ENCODE peak calls at places on chromosomes 12 and 14, in ten cellular contexts. F, Y, K, D, N, Z, J, W, A and G are unnamed samples.
A peak's percentile ranks its signal among the peaks of the same experiment; 100 is the strongest.

GRCh38 chr12:53967451-53968059 is 5.4 kb upstream of the HOXC11 start:
- DNase-seq in A (no peak), F (no peak), J (no peak), N (no peak), K (no peak), D (no peak), W (no peak), Z (no peak), Y (no peak), G (no peak)

GRCh38 chr14:61388173-61388975 is 67.0 kb downstream of the PRKCH start:
- DNase-seq in D (no peak), F (no peak), A (no peak), K (peak; percentile 1), N (no peak), W (no peak), J (no peak), Y (no peak), Z (no peak), G (peak; percentile 29)

GRCh38 chr12:110600254-110600653 is 13.7 kb upstream of the TCTN1 start:
- DNase-seq in A (no peak), Z (no peak), W (peak; percentile 72), N (no peak), D (no peak), F (no peak), K (peak; percentile 91), J (no peak), Y (peak; percentile 78), G (peak; percentile 61)

GRCh38 chr14:75479770-75480600 is 42.3 kb upstream of the BATF start:
- DNase-seq in Y (no peak), K (no peak), A (no peak), Z (no peak), N (no peak), J (no peak), F (no peak), W (no peak), D (no peak), G (no peak)

GRCh38 chr14:64684091-64684490 is 20.1 kb upstream of the PLEKHG3 start:
- DNase-seq in Z (no peak), D (no peak), K (peak; percentile 50), A (no peak), N (no peak), J (no peak), Y (no peak), F (no peak), W (peak; percentile 73), G (no peak)

GRCh38 chr12:3315201-3315661 is 175.8 kb upstream of the PRMT8 start:
- DNase-seq in Y (no peak), F (no peak), N (no peak), D (no peak), J (no peak), K (no peak), A (no peak), Z (no peak), W (peak; percentile 81), G (no peak)

GRCh38 chr14:69489495-69489894 is 5.0 kb downstream of the PLEKHD1 start:
- DNase-seq in W (no peak), J (no peak), D (no peak), F (no peak), N (no peak), K (no peak), A (no peak), Y (no peak), Z (no peak), G (no peak)

GRCh38 chr12:67741234-67741633 is 92.7 kb downstream of the DYRK2 start:
- DNase-seq in Y (no peak), A (no peak), K (no peak), J (no peak), N (no peak), W (no peak), Z (no peak), F (no peak), D (no peak), G (no peak)

GRCh38 chr14:66503532-66503931 is 4.4 kb upstream of the GPHN start:
- DNase-seq in J (no peak), Y (no peak), F (no peak), Z (no peak), K (peak; percentile 21), N (no peak), W (peak; percentile 28), A (no peak), D (no peak), G (no peak)

GRCh38 chr12:97275261-97276197 is 187.1 kb upstream of the RMST start:
- DNase-seq in W (no peak), J (peak; percentile 47), A (peak; percentile 53), D (peak; percentile 70), Y (no peak), N (no peak), Z (peak; percentile 72), F (no peak), K (no peak), G (no peak)

GRCh38 chr12:76813972-76814371 is 50.1 kb downstream of the ZDHHC17 start:
- DNase-seq in N (no peak), J (no peak), A (no peak), D (no peak), F (no peak), Y (no peak), Z (no peak), W (no peak), K (no peak), G (no peak)

GRCh38 chr14:22973217-22974032 is 8.9 kb downstream of the AJUBA start:
- DNase-seq in Z (peak; percentile 61), W (peak; percentile 70), A (no peak), N (peak; percentile 29), J (no peak), F (no peak), K (peak; percentile 82), Y (peak; percentile 68), D (no peak), G (peak; percentile 50)

GRCh38 chr14:103492572-103492971 is 30.1 kb downstream of the CKB start:
- DNase-seq in A (no peak), K (no peak), W (no peak), Z (no peak), F (no peak), Y (no peak), D (no peak), N (no peak), J (no peak), G (no peak)

GRCh38 chr12:51323966-51324895 is at the start of gene BIN2:
- DNase-seq in Y (peak; percentile 79), F (peak; percentile 35), J (no peak), K (no peak), W (no peak), D (peak; percentile 57), A (peak; percentile 95), N (peak; percentile 61), Z (no peak), G (peak; percentile 79)

GRCh38 chr12:42237052-42237852 is 796 bp downstream of the YAF2 start:
- DNase-seq in A (peak; percentile 93), K (peak; percentile 86), W (peak; percentile 75), F (peak; percentile 31), Z (peak; percentile 59), D (peak; percentile 61), J (no peak), N (peak; percentile 56), Y (peak; percentile 87), G (peak; percentile 62)

GRCh38 chr12:110546339-110546738 is 36.8 kb downstream of the PPTC7 start:
- DNase-seq in Z (no peak), D (no peak), J (no peak), A (no peak), Y (no peak), N (no peak), K (peak; percentile 76), W (peak; percentile 94), F (no peak), G (no peak)

GRCh38 chr14:23123419-23123818 is 4.4 kb upstream of the CEBPE start:
- DNase-seq in A (no peak), N (no peak), K (no peak), Z (no peak), J (no peak), Y (no peak), W (no peak), D (no peak), F (no peak), G (no peak)

GRCh38 chr12:53200458-53201169 is 6.4 kb downstream of the ITGB7 start:
- DNase-seq in F (no peak), D (no peak), N (no peak), Y (peak; percentile 78), A (no peak), W (no peak), Z (no peak), J (no peak), K (no peak), G (no peak)

GRCh38 chr12:84201976-84202375 is 710.6 kb downstream of the SLC6A15 start:
- DNase-seq in F (no peak), D (no peak), A (no peak), N (no peak), Y (no peak), K (no peak), J (no peak), W (peak; percentile 4), Z (no peak), G (no peak)

GRCh38 chr12:105775351-105775750 is 363.4 kb downstream of the NUAK1 start:
- DNase-seq in Y (no peak), A (no peak), K (peak; percentile 49), Z (no peak), J (no peak), W (peak; percentile 23), F (no peak), N (no peak), D (no peak), G (no peak)

GRCh38 chr12:124581792-124582424 is 14.5 kb upstream of the NCOR2 start:
- DNase-seq in K (no peak), W (no peak), D (peak; percentile 23), N (no peak), Z (no peak), A (no peak), F (no peak), Y (no peak), J (no peak), G (no peak)

GRCh38 chr12:117850048-117850447 is 118.7 kb downstream of the KSR2 start:
- DNase-seq in J (no peak), F (no peak), Y (peak; percentile 53), N (no peak), D (no peak), Z (peak; percentile 39), A (no peak), W (peak; percentile 28), K (peak; percentile 70), G (no peak)

GRCh38 chr12:57135487-57135886 is 7.2 kb downstream of the LRP1 start:
- DNase-seq in J (no peak), Y (no peak), F (no peak), K (peak; percentile 68), Z (no peak), D (no peak), A (no peak), N (no peak), W (peak; percentile 46), G (no peak)

GRCh38 chr12:112178796-112179195 is 53.4 kb downstream of the TRAFD1 start:
- DNase-seq in D (no peak), F (no peak), J (no peak), N (no peak), K (no peak), A (no peak), W (no peak), Z (no peak), Y (no peak), G (no peak)